ENCODE peak calls at places on chromosomes 3 and 15, in eight cellular contexts. One of them, this sample, is unnamed. For H3K36me3 and H3K4me1, the result is how much of the 10 kb centered on the place peaks cover.

GRCh38 chr3:175208316-175208715 is 349.2 kb downstream of the NAALADL2 start:
- DNase-seq in A673: no peak
- DNase-seq in left ventricle myocardium inferior: no peak
- DNase-seq in transverse colon: no peak
- DNase-seq in body of pancreas: no peak
- DNase-seq in psoas muscle: no peak
- DNase-seq in fibroblast of lung: peak
- DNase-seq in tibial artery: no peak
- DNase-seq in this sample: no peak

GRCh38 chr15:60486742-60487141 is 7.8 kb upstream of the ICE2 start:
- DNase-seq in A673: no peak
- DNase-seq in left ventricle myocardium inferior: no peak
- DNase-seq in transverse colon: no peak
- DNase-seq in body of pancreas: no peak
- DNase-seq in psoas muscle: no peak
- DNase-seq in fibroblast of lung: no peak
- DNase-seq in tibial artery: no peak
- DNase-seq in this sample: no peak

GRCh38 chr3:168065569-168065968 is 30.2 kb downstream of the GOLIM4 start:
- DNase-seq in A673: no peak
- DNase-seq in left ventricle myocardium inferior: no peak
- DNase-seq in transverse colon: no peak
- DNase-seq in body of pancreas: no peak
- DNase-seq in psoas muscle: no peak
- DNase-seq in fibroblast of lung: no peak
- DNase-seq in tibial artery: no peak
- DNase-seq in this sample: no peak

GRCh38 chr15:49135893-49136292 is 19.5 kb downstream of the COPS2 start:
- DNase-seq in A673: no peak
- DNase-seq in left ventricle myocardium inferior: no peak
- DNase-seq in transverse colon: no peak
- DNase-seq in body of pancreas: no peak
- DNase-seq in psoas muscle: no peak
- DNase-seq in fibroblast of lung: peak
- DNase-seq in tibial artery: no peak
- DNase-seq in this sample: no peak

GRCh38 chr3:24496529-24497482 is 2.2 kb upstream of the THRB start:
- DNase-seq in A673: peak
- DNase-seq in left ventricle myocardium inferior: peak
- DNase-seq in transverse colon: peak
- DNase-seq in body of pancreas: peak
- DNase-seq in psoas muscle: peak
- DNase-seq in fibroblast of lung: peak
- DNase-seq in tibial artery: peak
- DNase-seq in this sample: peak

GRCh38 chr3:54897028-54897711 is 30.7 kb downstream of the LRTM1 start:
- DNase-seq in A673: no peak
- DNase-seq in left ventricle myocardium inferior: no peak
- DNase-seq in transverse colon: no peak
- DNase-seq in body of pancreas: no peak
- DNase-seq in psoas muscle: no peak
- DNase-seq in fibroblast of lung: peak
- DNase-seq in tibial artery: no peak
- DNase-seq in this sample: no peak

GRCh38 chr15:25784876-25785642 is 78.1 kb downstream of the ATP10A start:
- DNase-seq in A673: no peak
- DNase-seq in left ventricle myocardium inferior: no peak
- DNase-seq in transverse colon: no peak
- DNase-seq in body of pancreas: no peak
- DNase-seq in psoas muscle: no peak
- DNase-seq in fibroblast of lung: peak
- DNase-seq in tibial artery: peak
- DNase-seq in this sample: no peak

GRCh38 chr15:36185845-36186244 is 393.6 kb upstream of the CDIN1 start:
- DNase-seq in A673: no peak
- DNase-seq in left ventricle myocardium inferior: no peak
- DNase-seq in transverse colon: no peak
- DNase-seq in body of pancreas: no peak
- DNase-seq in psoas muscle: no peak
- DNase-seq in fibroblast of lung: no peak
- DNase-seq in tibial artery: no peak
- DNase-seq in this sample: no peak

GRCh38 chr3:9340450-9341009 is 22.3 kb upstream of the THUMPD3 start:
- DNase-seq in A673: no peak
- DNase-seq in left ventricle myocardium inferior: no peak
- DNase-seq in transverse colon: no peak
- DNase-seq in body of pancreas: no peak
- DNase-seq in psoas muscle: no peak
- DNase-seq in fibroblast of lung: peak
- DNase-seq in tibial artery: no peak
- DNase-seq in this sample: no peak

GRCh38 chr15:57667171-57667924 is 39.2 kb upstream of the POLR2M start:
- DNase-seq in A673: peak
- DNase-seq in left ventricle myocardium inferior: no peak
- DNase-seq in transverse colon: no peak
- DNase-seq in body of pancreas: peak
- DNase-seq in psoas muscle: no peak
- DNase-seq in fibroblast of lung: peak
- DNase-seq in tibial artery: no peak
- DNase-seq in this sample: no peak

GRCh38 chr3:11002456-11002855 is 9.9 kb downstream of the SLC6A1 start:
- DNase-seq in A673: no peak
- DNase-seq in left ventricle myocardium inferior: no peak
- DNase-seq in transverse colon: no peak
- DNase-seq in body of pancreas: peak
- DNase-seq in psoas muscle: no peak
- DNase-seq in fibroblast of lung: no peak
- DNase-seq in tibial artery: no peak
- DNase-seq in this sample: no peak

GRCh38 chr3:130933801-130934345 is 40.0 kb downstream of the ATP2C1 start:
- DNase-seq in A673: no peak
- DNase-seq in left ventricle myocardium inferior: no peak
- DNase-seq in transverse colon: no peak
- DNase-seq in body of pancreas: no peak
- DNase-seq in psoas muscle: no peak
- DNase-seq in fibroblast of lung: peak
- DNase-seq in tibial artery: no peak
- DNase-seq in this sample: no peak

DNA sequence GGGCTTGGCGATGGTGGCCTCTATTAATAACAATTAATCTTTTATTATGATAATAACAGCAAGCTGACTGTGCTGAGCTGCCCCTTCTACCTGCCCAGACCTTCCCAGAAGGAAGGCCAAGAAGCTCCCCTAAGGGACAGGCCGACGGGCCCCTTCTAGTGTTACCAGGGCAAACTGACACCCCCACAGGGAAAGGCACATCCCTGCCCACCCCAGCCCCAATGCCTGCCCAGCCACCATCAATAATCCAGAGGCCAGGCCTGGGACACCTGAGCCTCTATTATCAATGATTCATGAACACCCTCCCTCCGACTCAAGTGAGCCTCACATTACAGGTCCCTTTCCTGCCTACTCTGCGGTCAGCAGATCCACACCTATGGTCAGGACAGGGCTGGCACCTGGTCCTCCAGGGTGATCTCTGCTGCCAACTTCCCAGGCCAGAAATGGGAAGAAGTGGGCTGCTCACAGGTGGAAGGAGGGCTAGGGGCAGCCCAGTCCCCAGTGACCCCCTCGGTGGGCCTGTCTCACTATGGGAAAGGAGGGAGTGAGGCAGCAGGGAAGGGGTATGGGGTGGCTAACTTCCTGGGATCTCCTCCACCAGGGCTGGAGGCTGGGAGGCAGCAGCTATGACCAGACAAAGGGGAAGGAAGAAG is 1.8 kb downstream of the TWF2 start:
- DNase-seq in A673: no peak
- DNase-seq in left ventricle myocardium inferior: no peak
- DNase-seq in transverse colon: no peak
- DNase-seq in body of pancreas: no peak
- DNase-seq in psoas muscle: no peak
- DNase-seq in fibroblast of lung: no peak
- DNase-seq in tibial artery: no peak
- DNase-seq in this sample: no peak
- H3K4me3 ChIP-seq in A673: no peak
- H3K4me3 ChIP-seq in left ventricle myocardium inferior: peak
- H3K4me3 ChIP-seq in transverse colon: no peak
- H3K4me3 ChIP-seq in body of pancreas: no peak
- H3K4me3 ChIP-seq in psoas muscle: peak
- H3K4me3 ChIP-seq in fibroblast of lung: peak
- H3K4me3 ChIP-seq in tibial artery: peak
- H3K4me3 ChIP-seq in this sample: no peak

GRCh38 chr3:47339951-47340350 is 40.9 kb upstream of the PTPN23 start:
- DNase-seq in A673: no peak
- DNase-seq in left ventricle myocardium inferior: no peak
- DNase-seq in transverse colon: no peak
- DNase-seq in body of pancreas: no peak
- DNase-seq in psoas muscle: no peak
- DNase-seq in fibroblast of lung: no peak
- DNase-seq in tibial artery: no peak
- DNase-seq in this sample: no peak
- H3K36me3 ChIP-seq in A673: under half
- H3K36me3 ChIP-seq in left ventricle myocardium inferior: half or more
- H3K36me3 ChIP-seq in transverse colon: under half
- H3K36me3 ChIP-seq in body of pancreas: under half
- H3K36me3 ChIP-seq in psoas muscle: half or more
- H3K36me3 ChIP-seq in fibroblast of lung: under half
- H3K36me3 ChIP-seq in tibial artery: half or more
- H3K36me3 ChIP-seq in this sample: under half

DNA sequence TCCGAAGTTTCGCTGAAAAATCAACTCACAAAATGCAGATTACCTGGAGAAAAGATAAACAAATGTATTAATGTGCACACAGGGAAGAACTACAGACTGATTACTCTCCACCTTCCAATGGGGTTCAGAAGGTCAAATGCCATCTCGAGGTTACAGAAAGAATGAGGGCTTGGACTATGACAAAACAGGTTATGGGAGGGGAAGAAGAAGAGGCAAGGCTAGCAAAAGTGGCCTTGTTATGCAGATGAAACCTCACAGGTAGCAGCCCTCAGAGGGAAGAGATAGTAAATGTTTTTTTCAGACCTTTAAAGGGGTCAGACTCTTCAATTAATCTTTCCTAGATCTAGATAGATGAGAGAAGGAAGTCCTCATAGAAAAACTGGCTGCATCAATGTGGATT is 6.7 kb upstream of the CPB1 start:
- DNase-seq in A673: no peak
- DNase-seq in left ventricle myocardium inferior: no peak
- DNase-seq in transverse colon: no peak
- DNase-seq in body of pancreas: no peak
- DNase-seq in psoas muscle: no peak
- DNase-seq in fibroblast of lung: no peak
- DNase-seq in tibial artery: no peak
- DNase-seq in this sample: no peak
- H3K4me1 ChIP-seq in A673: under half
- H3K4me1 ChIP-seq in left ventricle myocardium inferior: under half
- H3K4me1 ChIP-seq in transverse colon: under half
- H3K4me1 ChIP-seq in body of pancreas: under half
- H3K4me1 ChIP-seq in psoas muscle: under half
- H3K4me1 ChIP-seq in fibroblast of lung: under half
- H3K4me1 ChIP-seq in tibial artery: under half
- H3K4me1 ChIP-seq in this sample: under half

GRCh38 chr3:15382405-15382923 is 44.9 kb downstream of the METTL6 start:
- DNase-seq in A673: no peak
- DNase-seq in left ventricle myocardium inferior: no peak
- DNase-seq in transverse colon: no peak
- DNase-seq in body of pancreas: no peak
- DNase-seq in psoas muscle: no peak
- DNase-seq in fibroblast of lung: no peak
- DNase-seq in tibial artery: no peak
- DNase-seq in this sample: no peak

GRCh38 chr3:15387171-15387581 is 40.2 kb downstream of the METTL6 start:
- DNase-seq in A673: no peak
- DNase-seq in left ventricle myocardium inferior: no peak
- DNase-seq in transverse colon: no peak
- DNase-seq in body of pancreas: no peak
- DNase-seq in psoas muscle: no peak
- DNase-seq in fibroblast of lung: peak
- DNase-seq in tibial artery: no peak
- DNase-seq in this sample: peak

GRCh38 chr3:15386352-15386751 is 41.0 kb downstream of the METTL6 start:
- DNase-seq in A673: no peak
- DNase-seq in left ventricle myocardium inferior: no peak
- DNase-seq in transverse colon: no peak
- DNase-seq in body of pancreas: no peak
- DNase-seq in psoas muscle: no peak
- DNase-seq in fibroblast of lung: no peak
- DNase-seq in tibial artery: no peak
- DNase-seq in this sample: no peak

GRCh38 chr3:15387735-15388134 is 39.6 kb downstream of the METTL6 start:
- DNase-seq in A673: no peak
- DNase-seq in left ventricle myocardium inferior: no peak
- DNase-seq in transverse colon: no peak
- DNase-seq in body of pancreas: no peak
- DNase-seq in psoas muscle: no peak
- DNase-seq in fibroblast of lung: no peak
- DNase-seq in tibial artery: no peak
- DNase-seq in this sample: no peak

DNA sequence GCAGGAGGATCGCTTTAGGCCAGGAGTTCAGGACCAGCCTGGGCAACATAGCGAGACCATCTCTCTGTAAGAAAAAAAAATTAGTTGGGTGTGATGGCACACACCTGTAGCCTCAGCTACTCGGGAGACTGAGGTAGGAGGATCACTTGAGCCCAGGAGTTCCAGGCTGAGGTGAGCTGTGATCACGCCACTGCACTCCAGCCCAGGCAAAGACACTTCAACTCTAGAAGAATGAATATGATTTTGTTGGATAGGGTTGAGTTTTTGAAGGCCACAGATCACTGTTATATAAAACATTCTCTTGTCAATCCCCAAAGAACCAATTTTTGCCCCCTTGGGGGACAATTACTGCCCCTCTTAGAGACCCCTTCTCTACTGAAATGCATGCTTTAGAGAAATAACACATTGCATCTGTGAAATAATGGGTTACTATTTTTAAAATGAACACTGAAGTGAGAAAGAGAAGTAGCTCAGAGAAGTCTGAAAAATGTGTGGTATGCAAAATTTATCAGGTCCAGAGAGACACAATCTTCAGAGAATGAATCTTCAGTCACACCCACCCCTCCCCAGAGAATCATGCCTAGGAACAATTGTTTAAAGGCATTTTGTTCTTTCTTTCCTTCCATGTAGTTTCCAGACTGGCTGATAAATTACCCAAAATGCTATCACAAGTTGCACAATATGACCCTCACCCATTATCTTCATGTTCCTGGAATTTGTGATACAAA is 42.7 kb downstream of the METTL6 start:
- DNase-seq in A673: no peak
- DNase-seq in left ventricle myocardium inferior: no peak
- DNase-seq in transverse colon: no peak
- DNase-seq in body of pancreas: no peak
- DNase-seq in psoas muscle: no peak
- DNase-seq in fibroblast of lung: no peak
- DNase-seq in tibial artery: no peak
- DNase-seq in this sample: no peak
- H3K4me3 ChIP-seq in A673: no peak
- H3K4me3 ChIP-seq in left ventricle myocardium inferior: no peak
- H3K4me3 ChIP-seq in transverse colon: no peak
- H3K4me3 ChIP-seq in body of pancreas: no peak
- H3K4me3 ChIP-seq in psoas muscle: no peak
- H3K4me3 ChIP-seq in fibroblast of lung: no peak
- H3K4me3 ChIP-seq in tibial artery: no peak
- H3K4me3 ChIP-seq in this sample: no peak